ENCODE peak calls at places on chromosome 15, in seven cellular contexts. B is uterus, L is endothelial cell of umbilical vein, Y is colonic mucosa, R is HCT116, S is pancreas, Z is psoas muscle. W is an unnamed sample. For H3K4me1 and H3K27me3, the result is how much of the 10 kb centered on the place peaks cover.

GRCh38 chr15:99537344-99537743 is 28.4 kb upstream of the MEF2A start:
- DNase-seq in R (no peak), Y (no peak), Z (no peak), S (no peak), B (no peak), L (no peak), W (peak)

GRCh38 chr15:64701482-64701881 is 73.9 kb downstream of the RBPMS2 start:
- DNase-seq in B (no peak), R (no peak), Y (no peak), Z (no peak), L (no peak), S (no peak), W (no peak)

GRCh38 chr15:58472221-58472620 is 40.4 kb downstream of the LIPC start:
- DNase-seq in L (no peak), Y (no peak), S (no peak), B (no peak), Z (no peak), R (no peak), W (no peak)

GRCh38 chr15:56028430-56028829 is 35.0 kb upstream of the NEDD4 start:
- DNase-seq in L (no peak), Y (no peak), R (no peak), Z (no peak), S (no peak), B (no peak), W (no peak)

GRCh38 chr15:42374810-42375209 is 15.5 kb downstream of the CAPN3 start:
- DNase-seq in R (no peak), B (no peak), L (no peak), Z (no peak), S (no peak), Y (no peak), W (no peak)

GRCh38 chr15:69659454-69660050 is 206.9 kb downstream of the RPLP1 start:
- DNase-seq in B (no peak), Y (no peak), L (no peak), R (no peak), Z (no peak), S (no peak), W (no peak)

GRCh38 chr15:26634319-26634718 is 138.5 kb downstream of the GABRB3 start:
- DNase-seq in S (no peak), R (no peak), Z (no peak), L (no peak), B (no peak), Y (no peak), W (no peak)

GRCh38 chr15:70788114-70789049 is 25.0 kb upstream of the UACA start:
- DNase-seq in S (no peak), R (peak), Z (no peak), Y (peak), L (no peak), B (no peak), W (no peak)

GRCh38 chr15:34987182-34987488 is 952 bp downstream of the ZNF770 start:
- DNase-seq in Y (no peak), S (no peak), R (no peak), L (peak), B (no peak), Z (no peak), W (no peak)

GRCh38 chr15:100592898-100593297 is 9.1 kb downstream of the LINS1 start:
- DNase-seq in Z (no peak), S (no peak), Y (no peak), L (no peak), R (no peak), B (no peak), W (no peak)

GRCh38 chr15:65529754-65530317 is 427 bp upstream of the HACD3 start:
- DNase-seq in R (no peak), B (no peak), Z (no peak), L (no peak), Y (no peak), S (no peak), W (no peak)

GRCh38 chr15:76147906-76148553 is 88.2 kb downstream of the TMEM266 start:
- DNase-seq in L (peak), Z (peak), B (peak), R (peak), S (peak), Y (peak), W (peak)

GRCh38 chr15:68819451-68820204 is 1.1 kb downstream of the ANP32A start:
- DNase-seq in Y (peak), B (peak), S (peak), R (no peak), L (peak), Z (peak), W (peak)

GRCh38 chr15:62549345-62549970 is 384.4 kb upstream of the C2CD4B start:
- DNase-seq in Z (no peak), B (no peak), S (no peak), Y (no peak), L (peak), R (peak), W (no peak)

GRCh38 chr15:68537506-68537905 is 41.3 kb upstream of the CORO2B start:
- DNase-seq in L (no peak), B (no peak), Z (no peak), S (no peak), Y (no peak), R (no peak), W (no peak)

GRCh38 chr15:65980824-65981456 is 111.6 kb downstream of the RAB11A start:
- DNase-seq in L (peak), S (peak), B (peak), Z (peak), Y (peak), R (peak), W (peak)

DNA sequence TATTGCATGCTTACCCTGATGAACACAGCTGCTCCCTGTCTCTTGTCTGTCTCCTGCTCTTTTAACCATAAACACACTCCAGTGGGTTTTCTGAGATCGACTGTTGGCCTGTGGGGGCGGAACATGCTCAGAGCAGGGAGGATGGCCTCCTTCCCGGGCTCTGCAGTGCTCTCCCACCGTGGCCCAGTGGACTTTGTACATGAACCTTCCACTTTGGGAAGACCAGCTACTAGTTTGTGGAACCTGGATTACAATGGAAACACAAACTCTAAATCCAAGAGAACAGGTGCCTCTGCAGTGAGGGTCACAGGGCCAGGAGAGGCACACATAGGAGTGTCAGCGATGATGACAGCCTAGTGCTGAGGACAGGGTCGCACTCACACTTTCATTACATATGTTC is 56.5 kb downstream of the KLF13 start:
- DNase-seq in R (no peak), L (no peak), S (no peak), Y (no peak), Z (no peak), B (no peak), W (no peak)
- TF ChIP-seq CTCF in R (no peak), L (no peak), S (no peak), Y (no peak), Z (no peak), B (no peak), W (no peak)

GRCh38 chr15:90059208-90059985 is 42.9 kb downstream of the IDH2 start:
- DNase-seq in S (peak), R (no peak), Y (peak), B (no peak), Z (peak), L (no peak), W (peak)

GRCh38 chr15:90058308-90058707 is 44.0 kb downstream of the IDH2 start:
- DNase-seq in B (no peak), Y (no peak), R (no peak), S (no peak), L (no peak), Z (no peak), W (no peak)

GRCh38 chr15:90062729-90063684 is 39.3 kb downstream of the IDH2 start:
- DNase-seq in R (no peak), L (no peak), Z (no peak), B (no peak), S (peak), Y (no peak), W (no peak)

GRCh38 chr15:90062023-90062728 is 40.1 kb downstream of the IDH2 start:
- DNase-seq in R (no peak), B (peak), L (no peak), S (peak), Z (no peak), Y (peak), W (peak)

GRCh38 chr15:90060797-90061196 is 41.5 kb downstream of the IDH2 start:
- DNase-seq in R (no peak), Z (no peak), S (no peak), L (no peak), B (no peak), Y (no peak), W (no peak)
- H3K4me1 ChIP-seq in R (under half), Z (half or more), S (under half), L (under half), B (under half), Y (under half), W (half or more)

GRCh38 chr15:95350908-95351307 is 979.6 kb upstream of the NR2F2 start:
- DNase-seq in Y (no peak), L (no peak), B (no peak), Z (no peak), R (no peak), S (no peak), W (no peak)

GRCh38 chr15:95346856-95347255 is 983.6 kb upstream of the NR2F2 start:
- DNase-seq in R (no peak), Z (no peak), L (no peak), S (no peak), Y (no peak), B (no peak), W (no peak)

GRCh38 chr15:95345867-95346266 is 984.6 kb upstream of the NR2F2 start:
- DNase-seq in Y (no peak), S (no peak), L (no peak), R (no peak), Z (no peak), B (no peak), W (no peak)

DNA sequence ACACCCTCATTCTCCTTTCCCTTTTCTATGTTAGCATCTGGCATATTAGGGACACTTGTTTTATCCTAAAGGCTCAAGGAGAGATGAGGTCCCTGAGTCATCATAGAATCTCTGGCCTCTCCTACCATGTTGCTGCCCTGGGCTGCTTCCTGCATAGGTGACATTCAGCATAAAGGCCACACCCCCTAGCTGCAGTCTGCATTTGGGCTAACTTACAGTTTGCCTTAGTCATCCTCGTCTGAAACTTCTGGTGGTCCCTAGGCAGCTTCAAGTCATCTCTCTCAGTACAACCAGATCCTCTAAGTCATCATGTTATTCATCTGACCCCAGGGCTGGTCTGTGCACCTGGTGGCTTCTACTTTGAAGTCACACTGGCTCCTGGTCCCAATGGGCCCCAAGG is 982.7 kb upstream of the NR2F2 start:
- DNase-seq in R (no peak), Y (no peak), L (no peak), S (no peak), B (no peak), Z (no peak), W (no peak)
- H3K27me3 ChIP-seq in R (under half), Y (under half), L (under half), S (under half), B (under half), Z (under half), W (under half)

GRCh38 chr15:92383528-92384326 is 10.0 kb upstream of the ST8SIA2 start:
- DNase-seq in S (no peak), B (no peak), L (no peak), Z (no peak), R (peak), Y (peak), W (peak)
- TF ChIP-seq CTCF in S (peak), B (no peak), L (peak), Z (peak), R (peak), Y (peak), W (peak)

DNA sequence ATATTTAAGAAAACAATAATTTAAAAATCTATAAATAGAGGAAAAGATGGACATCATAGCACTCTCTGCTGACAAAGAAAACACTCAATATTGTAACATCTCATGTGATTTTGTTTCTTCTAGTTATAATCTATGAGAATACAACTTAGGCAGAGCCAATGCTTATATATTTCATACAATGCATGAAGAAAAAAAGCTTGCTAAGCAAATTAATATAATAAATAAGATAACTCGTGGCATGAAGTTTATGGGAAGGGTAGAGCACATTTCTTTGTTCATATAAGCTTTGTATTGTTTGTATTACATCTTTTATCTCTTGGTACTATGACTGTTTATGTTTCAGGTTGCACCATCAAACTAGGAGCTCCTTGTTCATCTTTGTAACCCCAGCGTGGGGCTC is 7.6 kb upstream of the ANXA2 start:
- DNase-seq in R (no peak), B (no peak), Z (no peak), Y (no peak), S (no peak), L (no peak), W (no peak)
- H3K4me1 ChIP-seq in R (under half), B (under half), Z (under half), Y (under half), S (under half), L (under half), W (under half)

GRCh38 chr15:74025436-74025835 is 30.9 kb downstream of the PML start:
- DNase-seq in S (no peak), Z (no peak), R (no peak), L (peak), Y (no peak), B (no peak), W (no peak)

GRCh38 chr15:74027688-74028087 is 33.2 kb downstream of the PML start:
- DNase-seq in R (no peak), L (no peak), B (no peak), Z (no peak), Y (no peak), S (no peak), W (no peak)

GRCh38 chr15:74024687-74025086 is 30.2 kb downstream of the PML start:
- DNase-seq in Z (no peak), Y (no peak), B (no peak), R (no peak), S (no peak), L (peak), W (no peak)

GRCh38 chr15:74028646-74029045 is 34.1 kb downstream of the PML start:
- DNase-seq in R (no peak), Y (no peak), Z (no peak), S (no peak), L (peak), B (no peak), W (no peak)

DNA sequence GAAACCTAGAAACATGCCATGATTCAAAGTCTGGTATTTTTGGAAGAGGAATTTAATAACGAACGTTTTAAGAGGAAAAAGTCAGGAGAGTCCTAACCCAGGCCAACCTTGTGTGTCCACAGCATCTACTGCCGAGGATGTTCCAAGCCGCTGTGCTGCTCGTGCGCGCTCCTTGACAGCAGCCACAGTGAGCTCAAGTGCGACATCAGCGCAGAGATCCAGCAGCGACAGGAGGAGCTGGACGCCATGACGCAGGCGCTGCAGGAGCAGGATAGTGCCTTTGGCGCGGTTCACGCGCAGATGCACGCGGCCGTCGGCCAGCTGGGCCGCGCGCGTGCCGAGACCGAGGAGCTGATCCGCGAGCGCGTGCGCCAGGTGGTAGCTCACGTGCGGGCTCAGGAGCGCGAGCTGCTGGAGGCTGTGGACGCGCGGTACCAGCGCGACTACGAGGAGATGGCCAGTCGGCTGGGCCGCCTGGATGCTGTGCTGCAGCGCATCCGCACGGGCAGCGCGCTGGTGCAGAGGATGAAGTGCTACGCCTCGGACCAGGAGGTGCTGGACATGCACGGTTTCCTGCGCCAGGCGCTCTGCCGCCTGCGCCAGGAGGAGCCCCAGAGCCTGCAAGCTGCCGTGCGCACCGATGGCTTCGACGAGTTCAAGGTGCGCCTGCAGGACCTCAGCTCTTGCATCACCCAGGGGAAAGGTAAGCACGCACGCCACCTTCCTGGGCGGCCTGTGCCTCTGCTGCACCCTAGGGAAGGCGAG is 28.4 kb downstream of the PML start:
- DNase-seq in Y (no peak), S (no peak), B (no peak), Z (no peak), L (no peak), R (no peak), W (no peak)
- H3K27me3 ChIP-seq in Y (under half), S (under half), B (under half), Z (under half), L (under half), R (under half), W (under half)

GRCh38 chr15:27873825-27874224 is 225.3 kb downstream of the OCA2 start:
- DNase-seq in Z (no peak), L (no peak), R (no peak), S (no peak), B (no peak), Y (no peak), W (no peak)

GRCh38 chr15:27869697-27870281 is 229.3 kb downstream of the OCA2 start:
- DNase-seq in Z (no peak), Y (no peak), S (no peak), B (no peak), R (no peak), L (no peak), W (no peak)

GRCh38 chr15:27871078-27871695 is 227.9 kb downstream of the OCA2 start:
- DNase-seq in Y (no peak), Z (no peak), S (no peak), R (no peak), L (no peak), B (no peak), W (no peak)

GRCh38 chr15:27873039-27873438 is 226.1 kb downstream of the OCA2 start:
- DNase-seq in L (no peak), Y (no peak), Z (no peak), B (no peak), S (no peak), R (no peak), W (no peak)

GRCh38 chr15:27872355-27872754 is 226.8 kb downstream of the OCA2 start:
- DNase-seq in B (no peak), S (no peak), Y (no peak), R (no peak), Z (no peak), L (no peak), W (no peak)
- TF ChIP-seq CTCF in B (no peak), S (no peak), Y (no peak), R (no peak), Z (no peak), L (no peak), W (no peak)